ENCODE peak calls at places on chromosomes 3 and 15, in four cellular contexts. Q, E, V and Z are unnamed samples.

GRCh38 chr3:38574411-38575278 is 74.8 kb downstream of the SCN5A start:
- DNase-seq in Q (no peak), E (no peak), V (peak), Z (no peak)

GRCh38 chr3:190996376-190996775 is 133.9 kb upstream of the GMNC start:
- DNase-seq in E (no peak), Q (no peak), V (no peak), Z (no peak)

GRCh38 chr3:198081421-198081844 is 121.4 kb downstream of the LMLN start:
- DNase-seq in V (no peak), Q (no peak), E (no peak), Z (no peak)

GRCh38 chr3:21645121-21645897 is 105.7 kb downstream of the ZNF385D start:
- DNase-seq in V (no peak), E (no peak), Q (no peak), Z (no peak)

GRCh38 chr3:113953677-113954076 is 5.9 kb downstream of the ZDHHC23 start:
- DNase-seq in E (no peak), Q (peak), V (no peak), Z (peak)

GRCh38 chr3:153162513-153163348 is 705 bp downstream of the RAP2B start:
- DNase-seq in Q (peak), V (peak), E (peak), Z (peak)

GRCh38 chr15:34490421-34491193 is 53.0 kb upstream of the GOLGA8A start:
- DNase-seq in Q (no peak), V (peak), E (no peak), Z (no peak)

GRCh38 chr15:35958936-35959335 is 413.0 kb upstream of the DPH6 start:
- DNase-seq in E (no peak), V (no peak), Q (no peak), Z (no peak)

GRCh38 chr15:40957581-40958051 is 4.3 kb downstream of the CHAC1 start:
- DNase-seq in Q (no peak), V (no peak), E (no peak), Z (peak)

GRCh38 chr3:10459954-10460754 is 45.2 kb downstream of the ATP2B2 start:
- DNase-seq in V (peak), Q (peak), E (peak), Z (peak)

GRCh38 chr3:150653110-150653561 is 50.0 kb downstream of the SELENOT start:
- DNase-seq in E (no peak), Q (no peak), V (no peak), Z (no peak)

GRCh38 chr3:72899349-72899765 is 11.5 kb downstream of the GXYLT2 start:
- DNase-seq in Q (no peak), V (no peak), E (no peak), Z (no peak)

GRCh38 chr3:49013738-49014660 is 4.4 kb downstream of the DALRD3 start:
- DNase-seq in E (peak), Q (peak), V (peak), Z (no peak)

GRCh38 chr3:25785826-25786225 is 2.6 kb upstream of the NGLY1 start:
- DNase-seq in E (no peak), V (no peak), Q (peak), Z (no peak)

GRCh38 chr15:68558318-68559305 is 20.2 kb upstream of the CORO2B start:
- DNase-seq in Q (peak), V (peak), E (no peak), Z (no peak)

GRCh38 chr3:34001022-34001421 is 202.6 kb downstream of the PDCD6IP start:
- DNase-seq in Q (no peak), V (peak), E (no peak), Z (no peak)

GRCh38 chr3:132071043-132071442 is 36.2 kb upstream of the CPNE4 start:
- DNase-seq in V (no peak), Q (no peak), E (no peak), Z (peak)

GRCh38 chr3:19250959-19251610 is 102.8 kb downstream of the KCNH8 start:
- DNase-seq in Q (no peak), E (no peak), V (no peak), Z (no peak)

GRCh38 chr15:80309769-80310384 is 57.9 kb upstream of the CTXND1 start:
- DNase-seq in E (peak), Q (peak), V (peak), Z (peak)

GRCh38 chr15:71131601-71132357 is 16.5 kb downstream of the THSD4 start:
- DNase-seq in E (no peak), Q (peak), V (no peak), Z (no peak)

GRCh38 chr3:27615555-27615954 is 106.6 kb downstream of the EOMES start:
- DNase-seq in V (no peak), Q (no peak), E (no peak), Z (no peak)

GRCh38 chr3:183481582-183481981 is 53.2 kb upstream of the MCF2L2 start:
- DNase-seq in E (no peak), Q (peak), V (no peak), Z (no peak)

GRCh38 chr15:41438206-41438605 is 21.3 kb downstream of the RTF1 start:
- DNase-seq in V (no peak), Q (no peak), E (peak), Z (no peak)

GRCh38 chr15:67025719-67026118 is 39.7 kb upstream of the SMAD3 start:
- DNase-seq in V (no peak), E (peak), Q (peak), Z (peak)

GRCh38 chr15:27028836-27029482 is 58.0 kb downstream of the GABRG3 start:
- DNase-seq in E (no peak), V (no peak), Q (no peak), Z (no peak)

GRCh38 chr3:31815631-31816440 is 165.2 kb downstream of the OSBPL10 start:
- DNase-seq in E (no peak), V (no peak), Q (no peak), Z (no peak)

GRCh38 chr3:170324962-170325361 is 32.6 kb upstream of the SKIL start:
- DNase-seq in E (no peak), V (no peak), Q (no peak), Z (no peak)

GRCh38 chr15:70266412-70267089 is 168.8 kb upstream of the TLE3 start:
- DNase-seq in E (peak), V (no peak), Q (no peak), Z (no peak)

GRCh38 chr3:72756900-72757299 is 91.3 kb downstream of the SHQ1 start:
- DNase-seq in V (no peak), Q (no peak), E (no peak), Z (no peak)

GRCh38 chr15:95644476-95644875 is 686.0 kb upstream of the NR2F2 start:
- DNase-seq in V (no peak), E (peak), Q (no peak), Z (peak)

GRCh38 chr3:16322189-16322588 is 57.2 kb downstream of the OXNAD1 start:
- DNase-seq in V (no peak), Q (peak), E (no peak), Z (no peak)

GRCh38 chr15:48800811-48801460 is 9.9 kb downstream of the CEP152 start:
- DNase-seq in E (peak), Q (peak), V (peak), Z (peak)

GRCh38 chr15:65249641-65250040 is 37.0 kb downstream of the PARP16 start:
- DNase-seq in V (no peak), Q (peak), E (no peak), Z (no peak)

GRCh38 chr3:184806567-184807271 is 5.2 kb upstream of the VPS8 start:
- DNase-seq in Q (no peak), V (peak), E (peak), Z (no peak)

DNA sequence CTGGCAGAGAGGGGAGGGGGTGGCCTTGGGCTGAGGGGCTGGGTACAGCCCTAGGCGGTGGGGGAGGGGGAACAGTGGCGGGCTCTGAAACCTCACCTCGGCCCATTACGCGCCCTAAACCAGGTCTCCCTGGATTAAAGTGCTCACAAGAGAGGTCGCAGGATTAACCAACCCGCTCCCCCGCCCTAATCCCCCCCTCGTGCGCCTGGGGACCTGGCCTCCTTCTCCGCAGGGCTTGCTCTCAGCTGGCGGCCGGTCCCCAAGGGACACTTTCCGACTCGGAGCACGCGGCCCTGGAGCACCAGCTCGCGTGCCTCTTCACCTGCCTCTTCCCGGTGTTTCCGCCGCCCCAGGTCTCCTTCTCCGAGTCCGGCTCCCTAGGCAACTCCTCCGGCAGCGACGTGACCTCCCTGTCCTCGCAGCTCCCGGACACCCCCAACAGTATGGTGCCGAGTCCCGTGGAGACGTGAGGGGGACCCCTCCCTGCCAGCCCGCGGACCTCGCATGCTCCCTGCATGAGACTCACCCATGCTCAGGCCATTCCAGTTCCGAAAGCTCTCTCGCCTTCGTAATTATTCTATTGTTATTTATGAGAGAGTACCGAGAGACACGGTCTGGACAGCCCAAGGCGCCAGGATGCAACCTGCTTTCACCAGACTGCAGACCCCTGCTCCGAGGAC is 4.9 kb downstream of the ISL2 start:
- DNase-seq in V (no peak), E (no peak), Q (no peak), Z (no peak)
- TF ChIP-seq EZH2 in V (peak), E (no peak), Q (peak), Z (no peak)

GRCh38 chr3:50192124-50192523 is 714 bp downstream of the GNAT1 start:
- DNase-seq in V (no peak), Q (no peak), E (no peak), Z (no peak)

GRCh38 chr3:50192689-50193141 is 1.3 kb downstream of the GNAT1 start:
- DNase-seq in E (peak), Q (peak), V (peak), Z (peak)

GRCh38 chr3:50194128-50194902 is 2.9 kb downstream of the GNAT1 start:
- DNase-seq in E (peak), Q (peak), V (peak), Z (peak)

GRCh38 chr3:50193746-50194127 is 2.3 kb downstream of the GNAT1 start:
- DNase-seq in Q (no peak), V (no peak), E (no peak), Z (no peak)

DNA sequence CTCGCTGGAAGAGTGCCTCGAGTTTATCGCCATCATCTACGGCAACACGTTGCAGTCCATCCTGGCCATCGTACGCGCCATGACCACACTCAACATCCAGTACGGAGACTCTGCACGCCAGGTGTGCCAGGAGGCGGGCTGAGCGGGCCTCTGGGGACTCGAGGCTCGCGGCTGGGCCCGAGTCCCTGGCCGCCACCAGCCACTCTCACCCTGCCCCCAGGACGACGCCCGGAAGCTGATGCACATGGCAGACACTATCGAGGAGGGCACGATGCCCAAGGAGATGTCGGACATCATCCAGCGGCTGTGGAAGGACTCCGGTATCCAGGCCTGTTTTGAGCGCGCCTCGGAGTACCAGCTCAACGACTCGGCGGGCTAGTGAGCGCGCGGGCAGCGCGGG is 1.9 kb downstream of the GNAT1 start:
- DNase-seq in V (no peak), Q (no peak), E (no peak), Z (no peak)
- TF ChIP-seq EZH2 in V (no peak), Q (no peak), E (no peak), Z (no peak)

GRCh38 chr15:101623367-101624304 is 28.5 kb downstream of the TM2D3 start:
- DNase-seq in V (no peak), E (peak), Q (no peak), Z (no peak)
- TF ChIP-seq EZH2 in V (no peak), E (no peak), Q (no peak), Z (no peak)

DNA sequence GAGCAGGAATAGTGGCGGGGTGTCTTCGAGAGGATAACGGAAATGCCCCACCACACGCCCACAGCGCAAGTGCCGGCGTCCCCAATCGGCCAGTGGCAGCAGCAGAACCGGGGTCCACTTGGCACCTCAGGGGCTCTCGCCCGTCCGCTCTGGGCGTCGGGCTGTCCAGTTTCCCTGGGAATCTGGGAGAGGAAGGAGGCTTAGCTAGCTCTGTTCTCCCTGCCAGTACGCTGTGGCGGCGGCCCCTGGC is 53.7 kb downstream of the CCDC54 start:
- DNase-seq in V (no peak), Q (peak), E (no peak), Z (peak)
- TF ChIP-seq EZH2 in V (no peak), Q (no peak), E (no peak), Z (no peak)

DNA sequence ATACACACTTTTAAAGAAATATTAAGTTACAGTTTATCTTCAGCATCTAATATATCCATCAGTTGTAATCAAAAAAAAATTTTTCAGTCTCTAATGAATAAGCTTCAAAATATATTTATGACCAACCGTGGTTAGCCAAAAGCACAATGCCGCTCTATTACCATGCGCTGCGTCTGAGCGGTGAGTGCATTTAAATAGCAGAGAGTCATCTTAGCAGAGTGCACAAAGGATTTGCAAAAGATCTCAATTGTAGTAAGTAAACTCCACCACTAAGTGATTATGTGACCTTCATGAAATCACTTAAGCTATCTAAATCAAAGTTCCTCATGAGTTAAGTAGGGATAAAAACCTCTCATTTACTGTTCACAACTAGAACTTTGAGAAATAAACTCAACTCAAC is 4.9 kb downstream of the TP63 start:
- DNase-seq in V (no peak), Q (no peak), E (no peak), Z (no peak)
- TF ChIP-seq EZH2 in V (no peak), Q (no peak), E (no peak), Z (no peak)

GRCh38 chr15:93072440-93073394 is 16.3 kb downstream of the RGMA start:
- DNase-seq in V (peak), E (peak), Q (peak), Z (peak)

GRCh38 chr15:93072011-93072410 is 17.0 kb downstream of the RGMA start:
- DNase-seq in V (no peak), E (no peak), Q (no peak), Z (peak)

GRCh38 chr15:93071469-93071891 is 17.5 kb downstream of the RGMA start:
- DNase-seq in V (no peak), E (no peak), Q (no peak), Z (no peak)

GRCh38 chr15:93074596-93074995 is 14.4 kb downstream of the RGMA start:
- DNase-seq in E (no peak), Q (no peak), V (no peak), Z (no peak)

GRCh38 chr15:93073465-93073952 is 15.5 kb downstream of the RGMA start:
- DNase-seq in V (no peak), Q (no peak), E (no peak), Z (no peak)
- TF ChIP-seq EZH2 in V (no peak), Q (peak), E (no peak), Z (no peak)

GRCh38 chr3:128482857-128483656 is 9.9 kb downstream of the GATA2 start:
- DNase-seq in E (peak), V (peak), Q (peak), Z (no peak)
- TF ChIP-seq EZH2 in E (no peak), V (peak), Q (no peak), Z (no peak)

GRCh38 chr15:89377042-89377841 is 42.6 kb upstream of the POLG start:
- DNase-seq in V (no peak), Q (no peak), E (no peak), Z (no peak)

GRCh38 chr15:89379818-89380217 is 45.2 kb upstream of the POLG start:
- DNase-seq in V (no peak), E (no peak), Q (peak), Z (no peak)

GRCh38 chr15:89377842-89378698 is 43.4 kb upstream of the POLG start:
- DNase-seq in V (peak), Q (peak), E (no peak), Z (no peak)

GRCh38 chr15:89379423-89379735 is 44.8 kb upstream of the POLG start:
- DNase-seq in E (no peak), V (no peak), Q (no peak), Z (no peak)

DNA sequence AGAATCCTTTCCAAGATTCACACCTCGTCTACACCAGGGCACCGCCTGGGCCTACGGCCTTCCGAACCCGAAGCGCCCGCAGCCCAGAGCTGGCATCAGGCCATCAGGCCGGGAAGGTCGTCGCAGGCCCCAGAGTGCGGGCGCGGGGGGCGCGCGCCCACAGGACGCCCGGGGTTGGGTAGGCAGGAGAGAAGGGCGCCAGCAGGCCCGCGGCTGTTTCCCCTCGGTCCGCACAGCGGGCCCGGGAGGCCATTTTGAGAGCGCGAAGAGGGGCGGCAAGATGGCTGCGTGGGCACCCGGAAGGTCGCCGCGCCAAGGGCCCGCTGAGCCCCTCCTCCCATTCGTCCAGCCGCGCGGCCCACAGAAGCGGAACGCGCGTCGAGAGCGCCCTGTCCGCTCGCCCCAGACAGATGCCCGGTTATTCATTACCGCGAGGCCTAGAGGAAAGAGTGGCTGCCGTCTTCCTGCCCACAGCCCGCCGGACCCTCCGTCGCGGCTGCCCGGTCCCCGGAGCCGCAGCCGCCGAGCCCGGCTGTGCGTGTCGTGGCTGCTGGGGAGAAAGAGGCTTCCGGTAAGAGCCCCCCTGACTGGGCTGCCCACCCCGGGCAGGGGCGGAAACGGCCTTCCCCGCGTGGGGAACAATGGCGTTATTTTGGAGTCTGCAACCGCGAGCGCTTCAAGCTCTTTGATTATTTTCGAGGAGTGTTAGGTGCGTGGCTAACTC is 44.2 kb upstream of the POLG start:
- DNase-seq in E (no peak), Q (no peak), V (no peak), Z (no peak)
- TF ChIP-seq EZH2 in E (no peak), Q (no peak), V (no peak), Z (no peak)